ENCODE peak calls at places on chromosomes 4 and X, in four cellular contexts. N is NCI-H2081, M is NCI-H1436, V is cardiac muscle cell. X is an unnamed sample.

GRCh38 chrX:132843387-132843786 is 115.0 kb downstream of the HS6ST2 start:
- DNase-seq in M (no peak), V (no peak), N (no peak), X (no peak)

GRCh38 chrX:22950278-22951266 is 49.2 kb upstream of the DDX53 start:
- DNase-seq in M (no peak), N (no peak), V (no peak), X (peak; percentile 72)

GRCh38 chrX:25198891-25199290 is 183.1 kb upstream of the ARX start:
- DNase-seq in M (no peak), V (no peak), N (no peak), X (no peak)

GRCh38 chr4:125434136-125434535 is 119.4 kb downstream of the FAT4 start:
- DNase-seq in M (no peak), N (no peak), V (no peak), X (no peak)

GRCh38 chr4:40940317-40940720 is 190.6 kb downstream of the NSUN7 start:
- DNase-seq in M (no peak), N (no peak), V (no peak), X (no peak)

GRCh38 chrX:150036181-150036580 is 97.9 kb upstream of the EOLA2 start:
- DNase-seq in M (no peak), N (no peak), V (no peak), X (peak; percentile 71)

GRCh38 chr4:47570816-47571215 is 85.7 kb downstream of the ATP10D start:
- DNase-seq in N (no peak), M (no peak), V (no peak), X (no peak)

GRCh38 chrX:9434151-9434550 is 30.7 kb upstream of the TBL1X start:
- DNase-seq in V (no peak), N (no peak), M (no peak), X (no peak)

GRCh38 chrX:24339911-24340310 is 20.5 kb upstream of the SUPT20HL1 start:
- DNase-seq in N (no peak), M (no peak), V (no peak), X (no peak)

GRCh38 chrX:13476384-13476783 is 93.0 kb upstream of the EGFL6 start:
- DNase-seq in N (no peak), V (no peak), M (no peak), X (no peak)

GRCh38 chrX:70664726-70665125 is 220.1 kb downstream of the DLG3 start:
- DNase-seq in N (peak; percentile 30), V (peak; percentile 34), M (peak; percentile 24), X (peak; percentile 42)

GRCh38 chr4:107258359-107258758 is 222.2 kb upstream of the DKK2 start:
- DNase-seq in N (no peak), M (no peak), V (no peak), X (no peak)

GRCh38 chr4:106414366-106414765 is 45.8 kb upstream of the GIMD1 start:
- DNase-seq in V (no peak), N (no peak), M (no peak), X (no peak)

GRCh38 chr4:145298885-145299284 is 118.5 kb upstream of the OTUD4 start:
- DNase-seq in V (no peak), N (no peak), M (no peak), X (peak; percentile 59)

GRCh38 chrX:20668550-20668949 is 401.8 kb upstream of the RPS6KA3 start:
- DNase-seq in V (no peak), N (no peak), M (no peak), X (no peak)

GRCh38 chr4:1113311-1114009 is at the start of gene RNF212:
- DNase-seq in N (peak; percentile 43), V (peak; percentile 7), M (no peak), X (peak; percentile 4)

GRCh38 chrX:25191403-25191802 is 175.6 kb upstream of the ARX start:
- DNase-seq in M (no peak), V (no peak), N (no peak), X (no peak)

X was measured in dermis blood vessel endothelial cell.